ENCODE peak calls at places on chromosome 20, in seven cellular contexts. M is HCT116, E is GM12878, T is SK-N-SH, J is H1, S is K562, U is HepG2. O is an unnamed sample.

GRCh38 chr20:63973636-63974401 is 4.1 kb upstream of the ZNF512B start:
- DNase-seq in S (peak), M (peak), U (peak), T (peak), J (no peak), E (no peak), O (no peak)

GRCh38 chr20:14566505-14566904 is 229.1 kb upstream of the FLRT3 start:
- DNase-seq in S (no peak), U (no peak), M (no peak), J (no peak), E (no peak), T (no peak), O (no peak)

GRCh38 chr20:33727806-33728205 is 4.0 kb upstream of the ZNF341 start:
- DNase-seq in E (no peak), M (no peak), T (no peak), U (no peak), S (no peak), J (no peak), O (no peak)

GRCh38 chr20:58199058-58199457 is 29.4 kb downstream of the ANKRD60 start:
- DNase-seq in S (no peak), T (no peak), U (no peak), M (no peak), E (no peak), J (no peak), O (no peak)

GRCh38 chr20:1171461-1172093 is 13.2 kb downstream of the TMEM74B start:
- DNase-seq in S (peak), E (no peak), M (no peak), J (no peak), U (peak), T (no peak), O (no peak)

GRCh38 chr20:10501377-10501776 is 66.3 kb downstream of the SLX4IP start:
- DNase-seq in E (no peak), J (no peak), M (no peak), S (peak), T (no peak), U (no peak), O (no peak)

GRCh38 chr20:62219992-62220665 is at the start of gene HRH3:
- DNase-seq in S (peak), U (peak), M (no peak), T (peak), J (no peak), E (no peak), O (no peak)

GRCh38 chr20:3797592-3798404 is 1.7 kb downstream of the CDC25B start:
- DNase-seq in T (peak), U (peak), S (peak), J (no peak), E (no peak), M (no peak), O (no peak)

GRCh38 chr20:13212750-13213149 is 8.3 kb upstream of the ISM1 start:
- DNase-seq in S (no peak), T (no peak), M (no peak), E (no peak), U (no peak), J (no peak), O (no peak)

GRCh38 chr20:10476319-10476724 is 41.2 kb downstream of the SLX4IP start:
- DNase-seq in E (peak), U (no peak), J (no peak), S (peak), T (no peak), M (no peak), O (no peak)

GRCh38 chr20:24547967-24548366 is 78.5 kb downstream of the SYNDIG1 start:
- DNase-seq in J (no peak), U (no peak), M (no peak), S (no peak), T (no peak), E (no peak), O (no peak)

GRCh38 chr20:17768267-17768666 is 68.5 kb downstream of the BANF2 start:
- DNase-seq in U (no peak), J (no peak), M (no peak), S (no peak), E (no peak), T (no peak), O (no peak)

GRCh38 chr20:36004045-36004444 is 35.7 kb downstream of the CNBD2 start:
- DNase-seq in J (no peak), M (no peak), U (no peak), S (no peak), T (no peak), E (no peak), O (no peak)

GRCh38 chr20:2693286-2693995 is 861 bp downstream of the EBF4 start:
- DNase-seq in S (peak), M (no peak), T (peak), J (no peak), E (no peak), U (no peak), O (no peak)

GRCh38 chr20:50221501-50222323 is 31.1 kb downstream of the CEBPB start:
- DNase-seq in S (no peak), M (no peak), E (no peak), J (no peak), U (no peak), T (no peak), O (no peak)

GRCh38 chr20:10432079-10432478 is 1.9 kb downstream of the MKKS start:
- DNase-seq in T (no peak), U (no peak), M (no peak), S (no peak), J (no peak), E (no peak), O (no peak)

GRCh38 chr20:50398471-50399002 is 111.6 kb upstream of the PTPN1 start:
- DNase-seq in U (no peak), E (no peak), S (no peak), T (no peak), M (no peak), J (no peak), O (no peak)

GRCh38 chr20:50415516-50416268 is 94.5 kb upstream of the PTPN1 start:
- DNase-seq in M (peak), E (no peak), J (no peak), S (no peak), U (peak), T (peak), O (no peak)

GRCh38 chr20:13264902-13265301 is 43.8 kb downstream of the ISM1 start:
- DNase-seq in S (no peak), T (no peak), J (no peak), E (no peak), M (no peak), U (no peak), O (no peak)

GRCh38 chr20:12053348-12053747 is 135.7 kb downstream of the BTBD3 start:
- DNase-seq in E (peak), U (peak), S (no peak), T (no peak), M (no peak), J (no peak), O (no peak)

GRCh38 chr20:62822788-62823651 is 6.2 kb downstream of the COL9A3 start:
- DNase-seq in S (peak), U (peak), E (no peak), T (peak), M (peak), J (no peak), O (peak)

GRCh38 chr20:35901678-35902544 is 52.4 kb downstream of the SCAND1 start:
- DNase-seq in U (peak), J (no peak), T (no peak), S (peak), M (peak), E (no peak), O (peak)

GRCh38 chr20:44301285-44301684 is 9.7 kb downstream of the FITM2 start:
- DNase-seq in S (no peak), T (no peak), M (no peak), J (no peak), E (no peak), U (no peak), O (no peak)

GRCh38 chr20:49560646-49561045 is 7.3 kb downstream of the PTGIS start:
- DNase-seq in J (no peak), E (no peak), T (no peak), S (no peak), U (no peak), M (no peak), O (no peak)

GRCh38 chr20:49575551-49576060 is 7.7 kb upstream of the PTGIS start:
- DNase-seq in U (no peak), S (no peak), T (no peak), E (no peak), M (no peak), J (no peak), O (no peak)

GRCh38 chr20:33653218-33653899 is 8.8 kb upstream of the C20orf144 start:
- DNase-seq in U (peak), E (no peak), M (peak), S (peak), J (peak), T (peak), O (peak)

GRCh38 chr20:51593584-51593983 is 51.1 kb upstream of the NFATC2 start:
- DNase-seq in M (no peak), E (no peak), S (no peak), U (no peak), J (no peak), T (no peak), O (no peak)
- TF ChIP-seq SIN3A in M (no peak), E (no peak), S (no peak), U (no peak), J (no peak), T (no peak), O (no peak)

GRCh38 chr20:19193349-19193748 is 19.1 kb upstream of the SLC24A3 start:
- DNase-seq in U (peak), M (no peak), T (no peak), E (no peak), J (no peak), S (no peak), O (no peak)
- H3K4me3 ChIP-seq in U (no peak), M (no peak), T (no peak), E (no peak), J (no peak), S (no peak), O (no peak)

GRCh38 chr20:38115205-38115604 is 49.9 kb downstream of the TGM2 start:
- DNase-seq in J (no peak), M (no peak), U (no peak), T (no peak), S (no peak), E (no peak), O (no peak)
- TF ChIP-seq CTCF in J (no peak), M (peak), U (no peak), T (peak), S (no peak), E (peak), O (no peak)

GRCh38 chr20:47708140-47708807 is 77.0 kb downstream of the SULF2 start:
- DNase-seq in E (peak), M (no peak), T (no peak), J (no peak), U (no peak), S (no peak), O (no peak)

GRCh38 chr20:47706345-47706744 is 78.9 kb downstream of the SULF2 start:
- DNase-seq in J (no peak), U (no peak), S (no peak), M (no peak), E (no peak), T (no peak), O (no peak)

GRCh38 chr20:47703748-47704147 is 81.5 kb downstream of the SULF2 start:
- DNase-seq in J (no peak), U (no peak), E (no peak), T (no peak), M (no peak), S (no peak), O (no peak)

GRCh38 chr20:47704746-47705496 is 80.4 kb downstream of the SULF2 start:
- DNase-seq in E (no peak), J (no peak), S (no peak), T (no peak), M (no peak), U (no peak), O (no peak)

GRCh38 chr20:47705497-47705856 is 79.8 kb downstream of the SULF2 start:
- DNase-seq in T (no peak), M (no peak), U (no peak), S (no peak), E (no peak), J (no peak), O (no peak)
- TF ChIP-seq SIN3A in T (no peak), M (no peak), U (no peak), S (no peak), E (no peak), J (no peak), O (no peak)

GRCh38 chr20:31637660-31638059 is at the start of gene COX4I2:
- DNase-seq in T (peak), J (no peak), E (no peak), S (no peak), M (no peak), U (no peak), O (no peak)
- H3K4me3 ChIP-seq in T (no peak), J (no peak), E (no peak), S (no peak), M (no peak), U (peak), O (no peak)

GRCh38 chr20:38534756-38535155 is 46.2 kb upstream of the ADIG start:
- DNase-seq in E (no peak), M (no peak), T (no peak), U (no peak), S (no peak), J (no peak), O (no peak)

GRCh38 chr20:38537176-38537575 is 43.8 kb upstream of the ADIG start:
- DNase-seq in E (no peak), J (no peak), U (no peak), T (no peak), M (no peak), S (no peak), O (no peak)

GRCh38 chr20:38538789-38539188 is 42.2 kb upstream of the ADIG start:
- DNase-seq in J (no peak), E (no peak), U (no peak), S (no peak), T (no peak), M (no peak), O (no peak)

DNA sequence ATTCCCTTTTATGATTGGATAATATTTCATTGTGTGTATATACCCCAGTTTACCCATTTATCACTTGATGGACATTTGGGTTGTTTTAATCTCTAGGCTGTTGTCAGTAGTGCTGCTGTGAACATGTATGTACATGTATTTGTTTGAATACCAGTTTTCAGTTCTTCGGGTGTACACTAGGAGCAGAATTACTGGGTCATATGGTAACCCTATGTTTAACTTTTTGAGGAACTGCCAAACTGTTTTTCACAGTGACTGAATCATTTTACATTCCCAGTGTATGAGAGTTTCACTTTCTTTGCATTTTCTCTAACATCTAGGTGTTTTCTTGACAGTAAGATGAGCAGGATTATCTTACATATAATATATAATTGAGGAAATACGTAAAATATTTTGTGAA is 44.7 kb upstream of the ADIG start:
- DNase-seq in E (no peak), U (no peak), J (no peak), S (no peak), M (no peak), T (no peak), O (no peak)
- TF ChIP-seq CTCF in E (no peak), U (no peak), J (no peak), S (no peak), M (no peak), T (no peak), O (no peak)

DNA sequence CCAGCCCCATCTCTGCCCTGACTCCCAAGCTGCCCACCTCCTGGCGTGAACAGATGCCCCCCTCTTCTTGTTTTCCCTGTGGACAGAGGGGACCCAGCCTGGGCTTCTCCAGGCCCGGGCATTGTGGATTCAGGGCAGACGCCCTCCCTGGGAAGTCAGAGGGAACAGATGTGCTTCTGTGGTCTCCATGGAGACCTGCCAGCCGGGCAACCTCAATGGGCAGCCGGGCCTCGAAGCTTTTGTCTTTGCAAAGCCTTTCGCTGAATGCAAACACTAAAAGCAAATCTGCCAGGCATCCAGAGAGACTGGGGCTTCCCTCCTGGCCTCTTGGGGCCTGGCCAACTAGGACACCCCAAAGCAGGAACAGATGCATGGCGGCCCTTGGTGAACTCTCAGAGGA is 369.9 kb upstream of the SULF2 start:
- DNase-seq in J (no peak), M (no peak), E (no peak), U (no peak), S (no peak), T (no peak), O (no peak)
- TF ChIP-seq SIN3A in J (no peak), M (no peak), E (no peak), U (no peak), S (no peak), T (no peak), O (no peak)

GRCh38 chr20:53918010-53918311 is 152.4 kb downstream of the BCAS1 start:
- DNase-seq in E (no peak), J (no peak), T (no peak), S (no peak), U (no peak), M (no peak), O (no peak)
- H3K4me3 ChIP-seq in E (no peak), J (no peak), T (peak), S (no peak), U (no peak), M (no peak), O (no peak)

GRCh38 chr20:57047281-57048026 is 219.0 kb downstream of the BMP7 start:
- DNase-seq in E (no peak), M (no peak), T (no peak), U (peak), S (peak), J (no peak), O (no peak)
- TF ChIP-seq CTCF in E (peak), M (peak), T (peak), U (peak), S (peak), J (peak), O (peak)

O was measured in Panc1.